ENCODE peak calls at places on chromosome 7, in nine cellular contexts. S, Y, B, D, L, K, J, G and F are unnamed samples.

GRCh38 chr7:51140203-51140938 is 176.2 kb downstream of the COBL start:
- DNase-seq in S (no peak), Y (peak; percentile 51), B (no peak), D (no peak), L (no peak), K (no peak), J (no peak), G (no peak), F (no peak)

GRCh38 chr7:35799846-35800717 is 775 bp upstream of the SEPTIN7 start:
- DNase-seq in S (peak; percentile 76), Y (peak; percentile 51), B (peak; percentile 99), D (peak; percentile 97), L (peak; percentile 85), K (peak; percentile 77), J (peak; percentile 88), G (peak; percentile 95), F (peak; percentile 86)

GRCh38 chr7:75906991-75907667 is 7.8 kb upstream of the POR start:
- DNase-seq in S (no peak), Y (no peak), B (no peak), D (no peak), L (no peak), K (no peak), J (no peak), G (no peak), F (no peak)

GRCh38 chr7:124030964-124031363 is 1.9 kb downstream of the TMEM229A start:
- DNase-seq in S (no peak), Y (no peak), B (no peak), D (no peak), L (no peak), K (no peak), J (no peak), G (no peak), F (no peak)

GRCh38 chr7:123917878-123918277 is 7.2 kb upstream of the SPAM1 start:
- DNase-seq in S (no peak), Y (no peak), B (no peak), D (no peak), L (no peak), K (no peak), J (no peak), G (no peak), F (no peak)

GRCh38 chr7:57404343-57404966 is 45.5 kb upstream of the ZNF716 start:
- DNase-seq in S (no peak), Y (no peak), B (no peak), D (peak; percentile 79), L (peak; percentile 87), K (no peak), J (no peak), G (no peak), F (peak; percentile 75)

GRCh38 chr7:137970263-137970975 is 31.5 kb downstream of the CREB3L2 start:
- DNase-seq in S (no peak), Y (peak; percentile 53), B (no peak), D (peak; percentile 90), L (no peak), K (no peak), J (no peak), G (no peak), F (no peak)

GRCh38 chr7:23450518-23450917 is 19.8 kb downstream of the IGF2BP3 start:
- DNase-seq in S (no peak), Y (no peak), B (no peak), D (no peak), L (no peak), K (no peak), J (no peak), G (no peak), F (no peak)

GRCh38 chr7:39567294-39567693 is 1.1 kb downstream of the YAE1 start:
- DNase-seq in S (no peak), Y (peak; percentile 23), B (no peak), D (no peak), L (no peak), K (no peak), J (no peak), G (no peak), F (no peak)

GRCh38 chr7:73718905-73719805 is at the start of gene STX1A:
- DNase-seq in S (peak; percentile 58), Y (peak; percentile 80), B (peak; percentile 62), D (no peak), L (peak; percentile 100), K (peak; percentile 78), J (no peak), G (no peak), F (peak; percentile 78)

GRCh38 chr7:140397784-140398750 is at the start of gene SLC37A3:
- DNase-seq in S (peak; percentile 75), Y (peak; percentile 88), B (peak; percentile 77), D (peak; percentile 96), L (peak; percentile 99), K (peak; percentile 81), J (peak; percentile 61), G (peak; percentile 97), F (peak; percentile 89)

GRCh38 chr7:3378390-3379120 is 77.5 kb downstream of the SDK1 start:
- DNase-seq in S (no peak), Y (no peak), B (no peak), D (no peak), L (no peak), K (no peak), J (no peak), G (no peak), F (no peak)

GRCh38 chr7:35254496-35255416 is 856 bp upstream of the TBX20 start:
- DNase-seq in S (no peak), Y (no peak), B (no peak), D (no peak), L (no peak), K (no peak), J (no peak), G (no peak), F (no peak)

GRCh38 chr7:98119257-98119918 is 12.7 kb downstream of the LMTK2 start:
- DNase-seq in S (no peak), Y (peak; percentile 19), B (no peak), D (no peak), L (no peak), K (no peak), J (no peak), G (no peak), F (no peak)

GRCh38 chr7:126589068-126589684 is 663.6 kb downstream of the GRM8 start:
- DNase-seq in S (no peak), Y (no peak), B (no peak), D (no peak), L (no peak), K (no peak), J (no peak), G (no peak), F (no peak)

GRCh38 chr7:45404622-45405021 is 169.5 kb upstream of the ADCY1 start:
- DNase-seq in S (no peak), Y (no peak), B (no peak), D (no peak), L (no peak), K (no peak), J (no peak), G (no peak), F (no peak)

GRCh38 chr7:44114586-44115310 is 8.6 kb downstream of the POLD2 start:
- DNase-seq in S (no peak), Y (no peak), B (peak; percentile 15), D (no peak), L (no peak), K (no peak), J (no peak), G (peak; percentile 86), F (no peak)

GRCh38 chr7:25750738-25751529 is 401.1 kb upstream of the NFE2L3 start:
- DNase-seq in S (no peak), Y (no peak), B (peak; percentile 32), D (no peak), L (no peak), K (no peak), J (no peak), G (no peak), F (no peak)

GRCh38 chr7:129786179-129786514 is 166.6 kb downstream of the UBE2H start:
- DNase-seq in S (no peak), Y (no peak), B (no peak), D (no peak), L (no peak), K (no peak), J (no peak), G (no peak), F (no peak)

GRCh38 chr7:158975526-158976467 is 119.4 kb downstream of the DYNC2I1 start:
- DNase-seq in S (no peak), Y (peak; percentile 39), B (peak; percentile 12), D (peak; percentile 78), L (no peak), K (peak; percentile 75), J (no peak), G (peak; percentile 46), F (no peak)

GRCh38 chr7:43362652-43363428 is 220.1 kb upstream of the STK17A start:
- DNase-seq in S (no peak), Y (peak; percentile 55), B (no peak), D (no peak), L (peak; percentile 62), K (no peak), J (no peak), G (no peak), F (peak; percentile 37)

GRCh38 chr7:37901236-37901827 is 15.3 kb downstream of the SFRP4 start:
- DNase-seq in S (no peak), Y (peak; percentile 70), B (peak; percentile 16), D (no peak), L (peak; percentile 47), K (peak; percentile 64), J (no peak), G (no peak), F (no peak)

GRCh38 chr7:155864991-155865690 is 52.9 kb upstream of the SHH start:
- DNase-seq in S (no peak), Y (no peak), B (no peak), D (peak; percentile 80), L (no peak), K (no peak), J (no peak), G (peak; percentile 33), F (no peak)

GRCh38 chr7:132742152-132742551 is 165.9 kb upstream of the PLXNA4 start:
- DNase-seq in S (no peak), Y (no peak), B (no peak), D (no peak), L (no peak), K (no peak), J (no peak), G (peak; percentile 74), F (peak; percentile 47)

GRCh38 chr7:14870394-14870793 is 32.2 kb downstream of the DGKB start:
- DNase-seq in S (no peak), Y (no peak), B (no peak), D (no peak), L (no peak), K (no peak), J (no peak), G (no peak), F (no peak)

GRCh38 chr7:42198974-42199668 is 37.9 kb downstream of the GLI3 start:
- DNase-seq in S (no peak), Y (no peak), B (no peak), D (no peak), L (no peak), K (peak; percentile 97), J (no peak), G (no peak), F (no peak)

GRCh38 chr7:129009437-129009836 is 45.5 kb downstream of the TNPO3 start:
- DNase-seq in S (no peak), Y (no peak), B (no peak), D (no peak), L (no peak), K (no peak), J (no peak), G (no peak), F (no peak)

GRCh38 chr7:70694357-70694908 is 437.5 kb upstream of the GALNT17 start:
- DNase-seq in S (no peak), Y (peak; percentile 11), B (peak; percentile 40), D (no peak), L (peak; percentile 85), K (peak; percentile 60), J (no peak), G (no peak), F (peak; percentile 33)

GRCh38 chr7:5393328-5393727 is 30.3 kb downstream of the TNRC18 start:
- DNase-seq in S (no peak), Y (no peak), B (no peak), D (no peak), L (no peak), K (no peak), J (no peak), G (no peak), F (no peak)

GRCh38 chr7:132345030-132345429 is 231.2 kb downstream of the PLXNA4 start:
- DNase-seq in S (no peak), Y (no peak), B (no peak), D (no peak), L (no peak), K (no peak), J (no peak), G (no peak), F (no peak)

GRCh38 chr7:43766564-43766963 is 8.1 kb downstream of the BLVRA start:
- DNase-seq in S (no peak), Y (no peak), B (no peak), D (peak; percentile 52), L (no peak), K (no peak), J (no peak), G (no peak), F (no peak)